ENCODE peak calls at places on chromosomes 12 and 14, in seven cellular contexts. One of them, this sample, is unnamed.

GRCh38 chr12:100962086-100962712 is 167.6 kb downstream of the ANO4 start:
- DNase-seq in astrocyte of the spinal cord: no peak
- DNase-seq in DMS153: no peak
- DNase-seq in tibial artery: no peak
- DNase-seq in iris pigment epithelial cell: peak; percentile 7
- DNase-seq in A549: no peak
- DNase-seq in NCI-H748 treated with DMSO at 0.1 percent for 48 hours: no peak
- DNase-seq in this sample: no peak

GRCh38 chr12:82896979-82897378 is 210.3 kb downstream of the TMTC2 start:
- DNase-seq in NCI-H748 treated with DMSO at 0.1 percent for 48 hours: no peak
- DNase-seq in astrocyte of the spinal cord: peak; percentile 47
- DNase-seq in iris pigment epithelial cell: peak; percentile 65
- DNase-seq in DMS153: no peak
- DNase-seq in A549: peak; percentile 28
- DNase-seq in tibial artery: no peak
- DNase-seq in this sample: no peak

GRCh38 chr14:73236157-73236556 is 1.1 kb upstream of the PAPLN start:
- DNase-seq in tibial artery: peak; percentile 18
- DNase-seq in NCI-H748 treated with DMSO at 0.1 percent for 48 hours: no peak
- DNase-seq in A549: no peak
- DNase-seq in astrocyte of the spinal cord: no peak
- DNase-seq in iris pigment epithelial cell: no peak
- DNase-seq in DMS153: no peak
- DNase-seq in this sample: no peak

GRCh38 chr12:104733717-104734175 is 224.3 kb downstream of the SLC41A2 start:
- DNase-seq in iris pigment epithelial cell: no peak
- DNase-seq in NCI-H748 treated with DMSO at 0.1 percent for 48 hours: no peak
- DNase-seq in astrocyte of the spinal cord: no peak
- DNase-seq in A549: no peak
- DNase-seq in DMS153: no peak
- DNase-seq in tibial artery: no peak
- DNase-seq in this sample: no peak

GRCh38 chr14:60092516-60092915 is 793 bp downstream of the PCNX4 start:
- DNase-seq in A549: peak; percentile 18
- DNase-seq in iris pigment epithelial cell: peak; percentile 62
- DNase-seq in astrocyte of the spinal cord: peak; percentile 55
- DNase-seq in tibial artery: no peak
- DNase-seq in DMS153: no peak
- DNase-seq in NCI-H748 treated with DMSO at 0.1 percent for 48 hours: peak; percentile 45
- DNase-seq in this sample: peak; percentile 22

GRCh38 chr12:121008347-121009098 is 7.8 kb downstream of the C12orf43 start:
- DNase-seq in DMS153: no peak
- DNase-seq in A549: no peak
- DNase-seq in tibial artery: no peak
- DNase-seq in astrocyte of the spinal cord: no peak
- DNase-seq in NCI-H748 treated with DMSO at 0.1 percent for 48 hours: no peak
- DNase-seq in iris pigment epithelial cell: no peak
- DNase-seq in this sample: no peak

GRCh38 chr14:90388437-90388836 is 8.4 kb upstream of the CALM1 start:
- DNase-seq in iris pigment epithelial cell: peak; percentile 87
- DNase-seq in NCI-H748 treated with DMSO at 0.1 percent for 48 hours: no peak
- DNase-seq in DMS153: no peak
- DNase-seq in A549: peak; percentile 52
- DNase-seq in astrocyte of the spinal cord: peak; percentile 77
- DNase-seq in tibial artery: no peak
- DNase-seq in this sample: peak; percentile 69

GRCh38 chr12:96850676-96851075 is 56.4 kb upstream of the NEDD1 start:
- DNase-seq in tibial artery: no peak
- DNase-seq in astrocyte of the spinal cord: no peak
- DNase-seq in NCI-H748 treated with DMSO at 0.1 percent for 48 hours: no peak
- DNase-seq in DMS153: no peak
- DNase-seq in A549: no peak
- DNase-seq in iris pigment epithelial cell: no peak
- DNase-seq in this sample: no peak

GRCh38 chr14:89750206-89750867 is 204.2 kb downstream of the EFCAB11 start:
- DNase-seq in tibial artery: no peak
- DNase-seq in A549: no peak
- DNase-seq in DMS153: no peak
- DNase-seq in iris pigment epithelial cell: peak; percentile 74
- DNase-seq in NCI-H748 treated with DMSO at 0.1 percent for 48 hours: no peak
- DNase-seq in astrocyte of the spinal cord: no peak
- DNase-seq in this sample: no peak

GRCh38 chr12:132624186-132624855 is 5.7 kb downstream of the P2RX2 start:
- DNase-seq in NCI-H748 treated with DMSO at 0.1 percent for 48 hours: no peak
- DNase-seq in iris pigment epithelial cell: no peak
- DNase-seq in A549: no peak
- DNase-seq in tibial artery: no peak
- DNase-seq in DMS153: no peak
- DNase-seq in astrocyte of the spinal cord: no peak
- DNase-seq in this sample: no peak

GRCh38 chr14:105399441-105399775 is 1.1 kb downstream of the TEX22 start:
- DNase-seq in A549: no peak
- DNase-seq in iris pigment epithelial cell: no peak
- DNase-seq in astrocyte of the spinal cord: no peak
- DNase-seq in tibial artery: no peak
- DNase-seq in DMS153: no peak
- DNase-seq in NCI-H748 treated with DMSO at 0.1 percent for 48 hours: no peak
- DNase-seq in this sample: no peak